ENCODE peak calls at places on chromosomes 5 and 9, in eight cellular contexts. T, J, P, C, L, W, Z and V are unnamed samples.

GRCh38 chr5:77586101-77586500 is 52.4 kb downstream of the OTP start:
- DNase-seq in T (no peak), J (no peak), P (no peak), C (no peak), L (no peak), W (no peak), Z (no peak), V (no peak)

GRCh38 chr5:179608131-179608581 is 15.3 kb downstream of the HNRNPH1 start:
- DNase-seq in T (no peak), J (no peak), P (no peak), C (no peak), L (no peak), W (peak; percentile 39), Z (peak; percentile 67), V (no peak)

GRCh38 chr9:77827104-77827784 is 179.1 kb upstream of the GNA14 start:
- DNase-seq in T (no peak), J (no peak), P (no peak), C (no peak), L (no peak), W (no peak), Z (no peak), V (peak; percentile 56)

GRCh38 chr9:77927265-77927664 is 104.3 kb downstream of the GNAQ start:
- DNase-seq in T (no peak), J (peak; percentile 26), P (no peak), C (no peak), L (no peak), W (peak; percentile 53), Z (no peak), V (no peak)

GRCh38 chr5:107223066-107223465 is 447.7 kb downstream of the EFNA5 start:
- DNase-seq in T (no peak), J (no peak), P (no peak), C (no peak), L (no peak), W (no peak), Z (no peak), V (no peak)

GRCh38 chr9:129333613-129333960 is 155.5 kb upstream of the IER5L start:
- DNase-seq in T (no peak), J (no peak), P (no peak), C (no peak), L (no peak), W (no peak), Z (no peak), V (no peak)

GRCh38 chr9:128773049-128773448 is 1.3 kb upstream of the ZER1 start:
- DNase-seq in T (no peak), J (no peak), P (no peak), C (no peak), L (no peak), W (no peak), Z (no peak), V (no peak)

GRCh38 chr9:98097836-98098235 is 21.2 kb downstream of the TRIM14 start:
- DNase-seq in T (no peak), J (no peak), P (no peak), C (no peak), L (no peak), W (no peak), Z (no peak), V (peak; percentile 57)

GRCh38 chr5:179926657-179927056 is 19.0 kb upstream of the TBC1D9B start:
- DNase-seq in T (no peak), J (no peak), P (no peak), C (no peak), L (no peak), W (no peak), Z (no peak), V (no peak)

GRCh38 chr9:7570107-7570720 is 229.4 kb downstream of the DMAC1 start:
- DNase-seq in T (no peak), J (peak; percentile 32), P (no peak), C (peak; percentile 75), L (peak; percentile 61), W (peak; percentile 57), Z (no peak), V (peak; percentile 17)

GRCh38 chr5:119387900-119388618 is 32.2 kb downstream of the TNFAIP8 start:
- DNase-seq in T (no peak), J (no peak), P (no peak), C (no peak), L (no peak), W (no peak), Z (no peak), V (no peak)

GRCh38 chr5:127011151-127011550 is 19.2 kb downstream of the MARCHF3 start:
- DNase-seq in T (no peak), J (peak; percentile 89), P (no peak), C (no peak), L (no peak), W (peak; percentile 34), Z (no peak), V (no peak)

DNA sequence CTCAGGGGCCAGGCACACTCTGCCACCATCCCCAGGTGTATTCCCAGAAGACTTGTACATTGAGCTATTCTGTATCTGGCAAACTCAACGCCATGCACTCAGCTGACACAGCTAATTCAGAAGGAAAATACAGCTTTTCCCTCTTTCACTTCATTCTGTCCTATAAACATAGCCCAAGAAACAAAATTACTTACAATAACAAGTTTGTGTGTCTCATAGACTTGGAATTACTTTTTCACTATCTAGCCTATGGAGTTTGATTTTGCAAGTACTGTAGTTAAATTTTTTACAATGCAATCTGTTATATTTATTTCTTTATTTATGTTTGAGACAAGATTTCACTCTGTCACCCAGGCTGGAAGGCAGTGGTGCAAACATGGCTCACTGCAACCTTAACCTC is 125.1 kb upstream of the KLF9 start:
- DNase-seq in T (no peak), J (peak; percentile 31), P (no peak), C (no peak), L (no peak), W (peak; percentile 29), Z (no peak), V (no peak)
- TF ChIP-seq CTCF in T (no peak), J (no peak), P (no peak), C (no peak), L (no peak), W (no peak), Z (no peak), V (no peak)

DNA sequence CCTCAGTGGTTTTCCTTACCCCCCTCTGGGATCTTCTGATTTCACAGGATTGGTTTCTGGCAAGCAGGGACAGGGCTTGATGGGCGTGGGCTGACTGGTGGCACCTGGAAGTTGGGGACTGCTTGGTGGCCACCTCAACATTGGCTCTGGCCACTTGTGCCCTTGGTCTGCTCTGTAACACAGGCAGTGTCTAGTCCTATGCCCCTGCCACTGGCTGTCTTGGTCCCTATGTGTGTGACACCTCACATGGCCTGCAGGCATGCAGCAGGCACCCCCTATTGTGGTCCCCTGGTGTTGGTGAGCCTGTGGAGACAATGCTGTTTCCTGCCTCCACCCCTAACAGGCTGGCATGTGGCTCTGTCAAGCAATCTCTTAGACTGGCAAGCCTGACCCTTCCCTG is 71.3 kb downstream of the GDA start:
- DNase-seq in T (no peak), J (no peak), P (no peak), C (no peak), L (no peak), W (no peak), Z (no peak), V (no peak)
- TF ChIP-seq CTCF in T (no peak), J (no peak), P (no peak), C (no peak), L (no peak), W (no peak), Z (no peak), V (no peak)

GRCh38 chr5:87541033-87541432 is 128.3 kb upstream of the CCNH start:
- DNase-seq in T (no peak), J (peak; percentile 43), P (peak; percentile 51), C (peak; percentile 55), L (no peak), W (peak; percentile 14), Z (no peak), V (no peak)
- TF ChIP-seq CTCF in T (peak; percentile 23), J (no peak), P (no peak), C (no peak), L (no peak), W (no peak), Z (no peak), V (peak; percentile 1)

GRCh38 chr9:106862946-106863740 is at the start of gene ZNF462:
- DNase-seq in T (no peak), J (peak; percentile 70), P (peak; percentile 65), C (peak; percentile 81), L (peak; percentile 39), W (peak; percentile 86), Z (no peak), V (peak; percentile 32)
- TF ChIP-seq CTCF in T (no peak), J (no peak), P (peak; percentile 100), C (no peak), L (no peak), W (no peak), Z (no peak), V (no peak)

GRCh38 chr9:74755355-74755754 is 132.4 kb downstream of the TRPM6 start:
- DNase-seq in T (no peak), J (no peak), P (no peak), C (no peak), L (no peak), W (no peak), Z (no peak), V (no peak)
- TF ChIP-seq CTCF in T (no peak), J (no peak), P (no peak), C (no peak), L (no peak), W (no peak), Z (no peak), V (no peak)

DNA sequence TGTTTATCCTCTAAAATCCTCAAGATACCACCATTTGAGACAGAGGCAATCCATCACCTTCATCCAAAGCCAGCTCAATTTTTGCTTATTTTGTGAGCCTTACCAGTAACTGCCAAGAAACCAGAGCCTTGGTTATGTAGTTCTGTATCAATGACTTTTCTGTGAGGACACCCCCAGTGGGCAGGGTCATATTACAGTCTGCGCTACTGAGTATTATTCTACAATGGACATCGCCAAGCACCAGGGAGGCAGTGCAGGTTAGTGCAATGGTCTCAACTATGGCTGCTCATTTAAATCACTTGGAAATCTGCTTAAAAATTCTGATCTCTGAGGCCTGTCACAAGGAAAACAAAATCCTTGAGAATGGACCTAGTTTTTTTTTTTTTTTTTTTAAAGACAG is 90.5 kb upstream of the NIPAL4 start:
- DNase-seq in T (no peak), J (no peak), P (no peak), C (no peak), L (peak; percentile 15), W (no peak), Z (no peak), V (no peak)
- TF ChIP-seq CTCF in T (no peak), J (no peak), P (no peak), C (no peak), L (no peak), W (no peak), Z (no peak), V (no peak)